ENCODE peak calls at places on chromosomes 16 and 17, in five cellular contexts. X is NT2/D1, V is AG04449, Y is A549, N is mesendoderm. P is an unnamed sample.

GRCh38 chr16:7405166-7405565 is 72.5 kb downstream of the RBFOX1 start:
- DNase-seq in X (peak; percentile 36), V (no peak), Y (no peak), N (peak; percentile 72), P (peak; percentile 88)

GRCh38 chr17:39772987-39773664 is 35.4 kb downstream of the GRB7 start:
- DNase-seq in X (no peak), V (no peak), Y (no peak), N (no peak), P (no peak)

GRCh38 chr16:54027126-54027922 is 259.3 kb downstream of the IRX3 start:
- DNase-seq in X (no peak), V (peak; percentile 46), Y (no peak), N (no peak), P (no peak)

GRCh38 chr16:85569615-85570212 is 43.4 kb upstream of the GSE1 start:
- DNase-seq in X (no peak), V (no peak), Y (no peak), N (peak; percentile 88), P (peak; percentile 79)

GRCh38 chr16:85148959-85149358 is 36.7 kb upstream of the CIBAR2 start:
- DNase-seq in X (no peak), V (no peak), Y (no peak), N (no peak), P (peak; percentile 30)

GRCh38 chr16:81219151-81219550 is 19.3 kb upstream of the BCO1 start:
- DNase-seq in X (no peak), V (no peak), Y (no peak), N (no peak), P (no peak)

GRCh38 chr17:43917348-43918025 is 10.2 kb upstream of the MPP2 start:
- DNase-seq in X (no peak), V (no peak), Y (no peak), N (peak; percentile 77), P (no peak)

GRCh38 chr17:50551433-50551815 is 4.5 kb downstream of the SPATA20 start:
- DNase-seq in X (no peak), V (no peak), Y (no peak), N (no peak), P (no peak)

GRCh38 chr17:18179804-18180203 is 3.8 kb upstream of the ALKBH5 start:
- DNase-seq in X (no peak), V (no peak), Y (no peak), N (no peak), P (no peak)

GRCh38 chr17:48143629-48144028 is 36.1 kb downstream of the SNX11 start:
- DNase-seq in X (no peak), V (no peak), Y (no peak), N (no peak), P (no peak)

GRCh38 chr16:13421726-13422125 is 498.2 kb upstream of the ERCC4 start:
- DNase-seq in X (no peak), V (no peak), Y (no peak), N (peak; percentile 83), P (no peak)

GRCh38 chr16:68756250-68757051 is 19.4 kb downstream of the CDH1 start:
- DNase-seq in X (no peak), V (no peak), Y (no peak), N (peak; percentile 79), P (peak; percentile 99)

GRCh38 chr16:53743149-53743566 is 39.2 kb downstream of the FTO start:
- DNase-seq in X (peak; percentile 25), V (no peak), Y (no peak), N (peak; percentile 72), P (no peak)

GRCh38 chr17:73359987-73360410 is 48.2 kb upstream of the CDC42EP4 start:
- DNase-seq in X (no peak), V (no peak), Y (no peak), N (peak; percentile 95), P (peak; percentile 78)

GRCh38 chr16:55622930-55623561 is 32.7 kb upstream of the SLC6A2 start:
- DNase-seq in X (peak; percentile 62), V (no peak), Y (peak; percentile 25), N (peak; percentile 88), P (peak; percentile 14)

GRCh38 chr17:65553009-65553645 is 8.3 kb downstream of the AXIN2 start:
- DNase-seq in X (no peak), V (peak; percentile 55), Y (no peak), N (no peak), P (no peak)